ENCODE peak calls at places on chromosomes 2 and 18, in five cellular contexts. One of them, this sample, is unnamed.

GRCh38 chr2:10486601-10487079 is 38.5 kb upstream of the ODC1 start:
- DNase-seq in neural progenitor cell: no peak
- DNase-seq in astrocyte of the spinal cord: no peak
- DNase-seq in heart right ventricle: no peak
- DNase-seq in A549: no peak
- DNase-seq in this sample: no peak

GRCh38 chr2:133363884-133364283 is 204.4 kb downstream of the NCKAP5 start:
- DNase-seq in neural progenitor cell: no peak
- DNase-seq in astrocyte of the spinal cord: no peak
- DNase-seq in heart right ventricle: no peak
- DNase-seq in A549: no peak
- DNase-seq in this sample: no peak

GRCh38 chr18:57819671-57820460 is 16.8 kb upstream of the ATP8B1 start:
- DNase-seq in neural progenitor cell: no peak
- DNase-seq in astrocyte of the spinal cord: peak
- DNase-seq in heart right ventricle: no peak
- DNase-seq in A549: peak
- DNase-seq in this sample: no peak

GRCh38 chr18:32301976-32302743 is 112.3 kb downstream of the MEP1B start:
- DNase-seq in neural progenitor cell: no peak
- DNase-seq in astrocyte of the spinal cord: peak
- DNase-seq in heart right ventricle: no peak
- DNase-seq in A549: peak
- DNase-seq in this sample: peak

GRCh38 chr2:207223051-207223450 is 57.3 kb upstream of the KLF7 start:
- DNase-seq in neural progenitor cell: no peak
- DNase-seq in astrocyte of the spinal cord: peak
- DNase-seq in heart right ventricle: no peak
- DNase-seq in A549: peak
- DNase-seq in this sample: no peak

GRCh38 chr2:54206596-54206995 is 49.4 kb downstream of the TSPYL6 start:
- DNase-seq in neural progenitor cell: peak
- DNase-seq in astrocyte of the spinal cord: peak
- DNase-seq in heart right ventricle: no peak
- DNase-seq in A549: peak
- DNase-seq in this sample: peak

GRCh38 chr18:79988925-79989361 is 580 bp upstream of the TXNL4A start:
- DNase-seq in neural progenitor cell: peak
- DNase-seq in astrocyte of the spinal cord: peak
- DNase-seq in heart right ventricle: no peak
- DNase-seq in A549: peak
- DNase-seq in this sample: no peak

GRCh38 chr2:8452979-8453903 is 228.6 kb upstream of the ID2 start:
- DNase-seq in neural progenitor cell: no peak
- DNase-seq in astrocyte of the spinal cord: peak
- DNase-seq in heart right ventricle: no peak
- DNase-seq in A549: no peak
- DNase-seq in this sample: no peak

GRCh38 chr2:109046925-109047508 is 58.0 kb upstream of the EDAR start:
- DNase-seq in neural progenitor cell: no peak
- DNase-seq in astrocyte of the spinal cord: no peak
- DNase-seq in heart right ventricle: no peak
- DNase-seq in A549: peak
- DNase-seq in this sample: peak

GRCh38 chr18:48292787-48293409 is 116.3 kb downstream of the ZBTB7C start:
- DNase-seq in neural progenitor cell: no peak
- DNase-seq in astrocyte of the spinal cord: no peak
- DNase-seq in heart right ventricle: no peak
- DNase-seq in A549: no peak
- DNase-seq in this sample: no peak

GRCh38 chr2:230863442-230864121 is 1.2 kb upstream of the ITM2C start:
- DNase-seq in neural progenitor cell: no peak
- DNase-seq in astrocyte of the spinal cord: no peak
- DNase-seq in heart right ventricle: no peak
- DNase-seq in A549: no peak
- DNase-seq in this sample: peak

GRCh38 chr18:26634631-26635030 is 86.3 kb upstream of the KCTD1 start:
- DNase-seq in neural progenitor cell: no peak
- DNase-seq in astrocyte of the spinal cord: no peak
- DNase-seq in heart right ventricle: no peak
- DNase-seq in A549: no peak
- DNase-seq in this sample: no peak

GRCh38 chr18:27075828-27076227 is 109.3 kb downstream of the CHST9 start:
- DNase-seq in neural progenitor cell: no peak
- DNase-seq in astrocyte of the spinal cord: no peak
- DNase-seq in heart right ventricle: no peak
- DNase-seq in A549: no peak
- DNase-seq in this sample: no peak

GRCh38 chr18:57959278-57959677 is 84.7 kb upstream of the NEDD4L start:
- DNase-seq in neural progenitor cell: peak
- DNase-seq in astrocyte of the spinal cord: peak
- DNase-seq in heart right ventricle: no peak
- DNase-seq in A549: peak
- DNase-seq in this sample: no peak

GRCh38 chr2:204686415-204686814 is 141.1 kb downstream of the PARD3B start:
- DNase-seq in neural progenitor cell: no peak
- DNase-seq in astrocyte of the spinal cord: no peak
- DNase-seq in heart right ventricle: no peak
- DNase-seq in A549: no peak
- DNase-seq in this sample: no peak

GRCh38 chr18:74797577-74798151 is 200.0 kb downstream of the ZNF407 start:
- DNase-seq in neural progenitor cell: no peak
- DNase-seq in astrocyte of the spinal cord: no peak
- DNase-seq in heart right ventricle: no peak
- DNase-seq in A549: no peak
- DNase-seq in this sample: no peak

GRCh38 chr18:79506191-79507075 is 110.7 kb downstream of the NFATC1 start:
- DNase-seq in neural progenitor cell: peak
- DNase-seq in astrocyte of the spinal cord: peak
- DNase-seq in heart right ventricle: no peak
- DNase-seq in A549: no peak
- DNase-seq in this sample: no peak

GRCh38 chr18:23134780-23135678 is at the start of gene CABLES1:
- DNase-seq in neural progenitor cell: peak
- DNase-seq in astrocyte of the spinal cord: peak
- DNase-seq in heart right ventricle: peak
- DNase-seq in A549: peak
- DNase-seq in this sample: peak

GRCh38 chr18:32355896-32356295 is 114.8 kb downstream of the GAREM1 start:
- DNase-seq in neural progenitor cell: no peak
- DNase-seq in astrocyte of the spinal cord: peak
- DNase-seq in heart right ventricle: no peak
- DNase-seq in A549: no peak
- DNase-seq in this sample: no peak

GRCh38 chr2:5798083-5798482 is 105.9 kb downstream of the SOX11 start:
- DNase-seq in neural progenitor cell: no peak
- DNase-seq in astrocyte of the spinal cord: peak
- DNase-seq in heart right ventricle: no peak
- DNase-seq in A549: no peak
- DNase-seq in this sample: no peak

GRCh38 chr18:42773870-42774269 is 341.6 kb downstream of the RIT2 start:
- DNase-seq in neural progenitor cell: no peak
- DNase-seq in astrocyte of the spinal cord: no peak
- DNase-seq in heart right ventricle: no peak
- DNase-seq in A549: no peak
- DNase-seq in this sample: no peak

GRCh38 chr18:59575995-59576394 is 121.2 kb downstream of the CCBE1 start:
- DNase-seq in neural progenitor cell: no peak
- DNase-seq in astrocyte of the spinal cord: no peak
- DNase-seq in heart right ventricle: no peak
- DNase-seq in A549: no peak
- DNase-seq in this sample: no peak

GRCh38 chr2:128375454-128375853 is 56.8 kb upstream of the HS6ST1 start:
- DNase-seq in neural progenitor cell: no peak
- DNase-seq in astrocyte of the spinal cord: no peak
- DNase-seq in heart right ventricle: no peak
- DNase-seq in A549: no peak
- DNase-seq in this sample: no peak

This sample was measured in GM06990.